ENCODE peak calls at places on chromosome 15, in nine cellular contexts. One of them, this sample, is unnamed.

GRCh38 chr15:45242289-45242688 is 9.7 kb upstream of the SLC28A2 start:
- DNase-seq in NCI-H1694 treated with DMSO at 0.1 percent for 48 hours: no peak
- DNase-seq in activated T-helper 9 cell treated with anti-CD3 and anti-CD28 coated beads, Interleukin-2, amount 50 U/mL, for 16 hours: no peak
- DNase-seq in amniotic epithelial cell: peak; percentile 12
- DNase-seq in NCI-H146: no peak
- DNase-seq in GM20000: no peak
- DNase-seq in glutamatergic neuron: peak; percentile 27
- DNase-seq in mesendoderm: peak; percentile 46
- DNase-seq in mucosa of gallbladder: no peak
- DNase-seq in this sample: no peak

GRCh38 chr15:29143909-29144308 is 125.7 kb downstream of the NSMCE3 start:
- DNase-seq in activated T-helper 9 cell treated with anti-CD3 and anti-CD28 coated beads, Interleukin-2, amount 50 U/mL, for 16 hours: no peak
- DNase-seq in GM20000: no peak
- DNase-seq in NCI-H146: no peak
- DNase-seq in NCI-H1694 treated with DMSO at 0.1 percent for 48 hours: no peak
- DNase-seq in amniotic epithelial cell: peak; percentile 29
- DNase-seq in mesendoderm: no peak
- DNase-seq in glutamatergic neuron: no peak
- DNase-seq in mucosa of gallbladder: no peak
- DNase-seq in this sample: no peak

GRCh38 chr15:40873625-40874561 is at the start of gene RHOV:
- DNase-seq in NCI-H1694 treated with DMSO at 0.1 percent for 48 hours: peak; percentile 51
- DNase-seq in activated T-helper 9 cell treated with anti-CD3 and anti-CD28 coated beads, Interleukin-2, amount 50 U/mL, for 16 hours: peak; percentile 49
- DNase-seq in amniotic epithelial cell: no peak
- DNase-seq in NCI-H146: peak; percentile 85
- DNase-seq in GM20000: peak; percentile 84
- DNase-seq in mucosa of gallbladder: peak; percentile 47
- DNase-seq in glutamatergic neuron: peak; percentile 70
- DNase-seq in mesendoderm: peak; percentile 92
- DNase-seq in this sample: peak; percentile 88

GRCh38 chr15:48936666-48937065 is 27.1 kb downstream of the SHC4 start:
- DNase-seq in NCI-H146: no peak
- DNase-seq in amniotic epithelial cell: peak; percentile 56
- DNase-seq in glutamatergic neuron: no peak
- DNase-seq in mucosa of gallbladder: no peak
- DNase-seq in mesendoderm: no peak
- DNase-seq in activated T-helper 9 cell treated with anti-CD3 and anti-CD28 coated beads, Interleukin-2, amount 50 U/mL, for 16 hours: no peak
- DNase-seq in NCI-H1694 treated with DMSO at 0.1 percent for 48 hours: no peak
- DNase-seq in GM20000: no peak
- DNase-seq in this sample: no peak

GRCh38 chr15:49135893-49136292 is 19.5 kb downstream of the COPS2 start:
- DNase-seq in activated T-helper 9 cell treated with anti-CD3 and anti-CD28 coated beads, Interleukin-2, amount 50 U/mL, for 16 hours: no peak
- DNase-seq in mucosa of gallbladder: no peak
- DNase-seq in NCI-H1694 treated with DMSO at 0.1 percent for 48 hours: no peak
- DNase-seq in glutamatergic neuron: no peak
- DNase-seq in GM20000: no peak
- DNase-seq in mesendoderm: no peak
- DNase-seq in amniotic epithelial cell: peak; percentile 87
- DNase-seq in NCI-H146: no peak
- DNase-seq in this sample: no peak

GRCh38 chr15:33311312-33311971 is 675 bp downstream of the RYR3 start:
- DNase-seq in mucosa of gallbladder: no peak
- DNase-seq in amniotic epithelial cell: no peak
- DNase-seq in GM20000: no peak
- DNase-seq in glutamatergic neuron: peak; percentile 42
- DNase-seq in activated T-helper 9 cell treated with anti-CD3 and anti-CD28 coated beads, Interleukin-2, amount 50 U/mL, for 16 hours: no peak
- DNase-seq in mesendoderm: peak; percentile 46
- DNase-seq in NCI-H1694 treated with DMSO at 0.1 percent for 48 hours: no peak
- DNase-seq in NCI-H146: no peak
- DNase-seq in this sample: no peak

GRCh38 chr15:62989366-62990055 is 53.0 kb upstream of the TPM1 start:
- DNase-seq in activated T-helper 9 cell treated with anti-CD3 and anti-CD28 coated beads, Interleukin-2, amount 50 U/mL, for 16 hours: no peak
- DNase-seq in mesendoderm: no peak
- DNase-seq in GM20000: no peak
- DNase-seq in amniotic epithelial cell: no peak
- DNase-seq in glutamatergic neuron: no peak
- DNase-seq in NCI-H146: no peak
- DNase-seq in mucosa of gallbladder: no peak
- DNase-seq in NCI-H1694 treated with DMSO at 0.1 percent for 48 hours: no peak
- DNase-seq in this sample: no peak

GRCh38 chr15:66253643-66254363 is at the start of gene MEGF11:
- DNase-seq in amniotic epithelial cell: peak; percentile 33
- DNase-seq in mucosa of gallbladder: peak; percentile 11
- DNase-seq in activated T-helper 9 cell treated with anti-CD3 and anti-CD28 coated beads, Interleukin-2, amount 50 U/mL, for 16 hours: no peak
- DNase-seq in NCI-H146: peak; percentile 76
- DNase-seq in glutamatergic neuron: peak; percentile 56
- DNase-seq in GM20000: peak; percentile 60
- DNase-seq in mesendoderm: peak; percentile 81
- DNase-seq in NCI-H1694 treated with DMSO at 0.1 percent for 48 hours: peak; percentile 16
- DNase-seq in this sample: peak; percentile 67

GRCh38 chr15:76861815-76862397 is 43.2 kb downstream of the SCAPER start:
- DNase-seq in NCI-H146: no peak
- DNase-seq in GM20000: no peak
- DNase-seq in amniotic epithelial cell: no peak
- DNase-seq in glutamatergic neuron: no peak
- DNase-seq in mesendoderm: peak; percentile 30
- DNase-seq in activated T-helper 9 cell treated with anti-CD3 and anti-CD28 coated beads, Interleukin-2, amount 50 U/mL, for 16 hours: no peak
- DNase-seq in mucosa of gallbladder: no peak
- DNase-seq in NCI-H1694 treated with DMSO at 0.1 percent for 48 hours: no peak
- DNase-seq in this sample: no peak

GRCh38 chr15:90558182-90558581 is 28.5 kb downstream of the CRTC3 start:
- DNase-seq in NCI-H1694 treated with DMSO at 0.1 percent for 48 hours: no peak
- DNase-seq in mucosa of gallbladder: peak; percentile 54
- DNase-seq in mesendoderm: no peak
- DNase-seq in NCI-H146: no peak
- DNase-seq in glutamatergic neuron: no peak
- DNase-seq in amniotic epithelial cell: peak; percentile 87
- DNase-seq in GM20000: no peak
- DNase-seq in activated T-helper 9 cell treated with anti-CD3 and anti-CD28 coated beads, Interleukin-2, amount 50 U/mL, for 16 hours: no peak
- DNase-seq in this sample: no peak

GRCh38 chr15:57156210-57156887 is 220.0 kb upstream of the CGNL1 start:
- DNase-seq in NCI-H146: no peak
- DNase-seq in amniotic epithelial cell: no peak
- DNase-seq in GM20000: no peak
- DNase-seq in mucosa of gallbladder: no peak
- DNase-seq in NCI-H1694 treated with DMSO at 0.1 percent for 48 hours: peak; percentile 68
- DNase-seq in glutamatergic neuron: no peak
- DNase-seq in activated T-helper 9 cell treated with anti-CD3 and anti-CD28 coated beads, Interleukin-2, amount 50 U/mL, for 16 hours: no peak
- DNase-seq in mesendoderm: no peak
- DNase-seq in this sample: no peak

GRCh38 chr15:84099181-84099580 is 136.4 kb upstream of the GOLGA6L4 start:
- DNase-seq in NCI-H146: peak; percentile 1
- DNase-seq in glutamatergic neuron: no peak
- DNase-seq in activated T-helper 9 cell treated with anti-CD3 and anti-CD28 coated beads, Interleukin-2, amount 50 U/mL, for 16 hours: no peak
- DNase-seq in amniotic epithelial cell: peak; percentile 24
- DNase-seq in mesendoderm: no peak
- DNase-seq in GM20000: peak; percentile 3
- DNase-seq in NCI-H1694 treated with DMSO at 0.1 percent for 48 hours: no peak
- DNase-seq in mucosa of gallbladder: peak; percentile 16
- DNase-seq in this sample: no peak

GRCh38 chr15:87713405-87713995 is 543.0 kb downstream of the NTRK3 start:
- DNase-seq in amniotic epithelial cell: peak; percentile 33
- DNase-seq in activated T-helper 9 cell treated with anti-CD3 and anti-CD28 coated beads, Interleukin-2, amount 50 U/mL, for 16 hours: no peak
- DNase-seq in mesendoderm: no peak
- DNase-seq in NCI-H146: no peak
- DNase-seq in GM20000: no peak
- DNase-seq in NCI-H1694 treated with DMSO at 0.1 percent for 48 hours: no peak
- DNase-seq in mucosa of gallbladder: no peak
- DNase-seq in glutamatergic neuron: no peak
- DNase-seq in this sample: no peak

GRCh38 chr15:57566840-57567239 is 24.9 kb upstream of the MYZAP start:
- DNase-seq in NCI-H146: no peak
- DNase-seq in GM20000: no peak
- DNase-seq in NCI-H1694 treated with DMSO at 0.1 percent for 48 hours: no peak
- DNase-seq in activated T-helper 9 cell treated with anti-CD3 and anti-CD28 coated beads, Interleukin-2, amount 50 U/mL, for 16 hours: no peak
- DNase-seq in mucosa of gallbladder: no peak
- DNase-seq in mesendoderm: no peak
- DNase-seq in glutamatergic neuron: no peak
- DNase-seq in amniotic epithelial cell: no peak
- DNase-seq in this sample: no peak

GRCh38 chr15:29516929-29517328 is 247.3 kb upstream of the NSMCE3 start:
- DNase-seq in NCI-H1694 treated with DMSO at 0.1 percent for 48 hours: no peak
- DNase-seq in GM20000: no peak
- DNase-seq in glutamatergic neuron: no peak
- DNase-seq in NCI-H146: no peak
- DNase-seq in mucosa of gallbladder: no peak
- DNase-seq in mesendoderm: no peak
- DNase-seq in amniotic epithelial cell: no peak
- DNase-seq in activated T-helper 9 cell treated with anti-CD3 and anti-CD28 coated beads, Interleukin-2, amount 50 U/mL, for 16 hours: no peak
- DNase-seq in this sample: no peak

GRCh38 chr15:63089260-63090043 is 32.2 kb upstream of the LACTB start:
- DNase-seq in NCI-H1694 treated with DMSO at 0.1 percent for 48 hours: peak; percentile 49
- DNase-seq in glutamatergic neuron: peak; percentile 58
- DNase-seq in mesendoderm: peak; percentile 87
- DNase-seq in activated T-helper 9 cell treated with anti-CD3 and anti-CD28 coated beads, Interleukin-2, amount 50 U/mL, for 16 hours: no peak
- DNase-seq in GM20000: no peak
- DNase-seq in mucosa of gallbladder: peak; percentile 40
- DNase-seq in NCI-H146: peak; percentile 57
- DNase-seq in amniotic epithelial cell: peak; percentile 98
- DNase-seq in this sample: peak; percentile 87

GRCh38 chr15:66080791-66081475 is 172.6 kb downstream of the MEGF11 start:
- DNase-seq in GM20000: no peak
- DNase-seq in NCI-H146: no peak
- DNase-seq in mesendoderm: peak; percentile 55
- DNase-seq in activated T-helper 9 cell treated with anti-CD3 and anti-CD28 coated beads, Interleukin-2, amount 50 U/mL, for 16 hours: no peak
- DNase-seq in mucosa of gallbladder: peak; percentile 78
- DNase-seq in amniotic epithelial cell: peak; percentile 71
- DNase-seq in glutamatergic neuron: peak; percentile 40
- DNase-seq in NCI-H1694 treated with DMSO at 0.1 percent for 48 hours: peak; percentile 78
- DNase-seq in this sample: peak; percentile 89

GRCh38 chr15:70528270-70528706 is 235.1 kb downstream of the UACA start:
- DNase-seq in GM20000: peak; percentile 79
- DNase-seq in NCI-H1694 treated with DMSO at 0.1 percent for 48 hours: no peak
- DNase-seq in activated T-helper 9 cell treated with anti-CD3 and anti-CD28 coated beads, Interleukin-2, amount 50 U/mL, for 16 hours: peak; percentile 31
- DNase-seq in NCI-H146: no peak
- DNase-seq in glutamatergic neuron: no peak
- DNase-seq in mucosa of gallbladder: peak; percentile 21
- DNase-seq in mesendoderm: peak; percentile 63
- DNase-seq in amniotic epithelial cell: peak; percentile 67
- DNase-seq in this sample: no peak

GRCh38 chr15:34437687-34438086 is at the start of gene GOLGA8A:
- DNase-seq in activated T-helper 9 cell treated with anti-CD3 and anti-CD28 coated beads, Interleukin-2, amount 50 U/mL, for 16 hours: peak; percentile 79
- DNase-seq in mucosa of gallbladder: no peak
- DNase-seq in mesendoderm: peak; percentile 72
- DNase-seq in glutamatergic neuron: peak; percentile 85
- DNase-seq in NCI-H146: peak; percentile 72
- DNase-seq in NCI-H1694 treated with DMSO at 0.1 percent for 48 hours: peak; percentile 54
- DNase-seq in GM20000: peak; percentile 83
- DNase-seq in amniotic epithelial cell: peak; percentile 62
- DNase-seq in this sample: peak; percentile 71

GRCh38 chr15:84387086-84387485 is 151.5 kb downstream of the GOLGA6L4 start:
- DNase-seq in glutamatergic neuron: no peak
- DNase-seq in amniotic epithelial cell: no peak
- DNase-seq in GM20000: no peak
- DNase-seq in mesendoderm: no peak
- DNase-seq in NCI-H146: no peak
- DNase-seq in activated T-helper 9 cell treated with anti-CD3 and anti-CD28 coated beads, Interleukin-2, amount 50 U/mL, for 16 hours: no peak
- DNase-seq in mucosa of gallbladder: no peak
- DNase-seq in NCI-H1694 treated with DMSO at 0.1 percent for 48 hours: no peak
- DNase-seq in this sample: no peak

GRCh38 chr15:79474252-79474651 is 42.1 kb downstream of the MINAR1 start:
- DNase-seq in NCI-H146: no peak
- DNase-seq in mesendoderm: no peak
- DNase-seq in glutamatergic neuron: no peak
- DNase-seq in GM20000: no peak
- DNase-seq in amniotic epithelial cell: peak; percentile 78
- DNase-seq in NCI-H1694 treated with DMSO at 0.1 percent for 48 hours: no peak
- DNase-seq in mucosa of gallbladder: no peak
- DNase-seq in activated T-helper 9 cell treated with anti-CD3 and anti-CD28 coated beads, Interleukin-2, amount 50 U/mL, for 16 hours: no peak
- DNase-seq in this sample: no peak

GRCh38 chr15:75989045-75989444 is 23.2 kb downstream of the NRG4 start:
- DNase-seq in mesendoderm: no peak
- DNase-seq in amniotic epithelial cell: peak; percentile 12
- DNase-seq in mucosa of gallbladder: no peak
- DNase-seq in activated T-helper 9 cell treated with anti-CD3 and anti-CD28 coated beads, Interleukin-2, amount 50 U/mL, for 16 hours: no peak
- DNase-seq in GM20000: no peak
- DNase-seq in glutamatergic neuron: no peak
- DNase-seq in NCI-H146: no peak
- DNase-seq in NCI-H1694 treated with DMSO at 0.1 percent for 48 hours: no peak
- DNase-seq in this sample: no peak

GRCh38 chr15:74725845-74726773 is 781 bp upstream of the CYP1A1 start:
- DNase-seq in NCI-H1694 treated with DMSO at 0.1 percent for 48 hours: no peak
- DNase-seq in GM20000: peak; percentile 81
- DNase-seq in amniotic epithelial cell: no peak
- DNase-seq in NCI-H146: peak; percentile 31
- DNase-seq in activated T-helper 9 cell treated with anti-CD3 and anti-CD28 coated beads, Interleukin-2, amount 50 U/mL, for 16 hours: peak; percentile 47
- DNase-seq in mesendoderm: peak; percentile 34
- DNase-seq in mucosa of gallbladder: peak; percentile 24
- DNase-seq in glutamatergic neuron: peak; percentile 69
- DNase-seq in this sample: no peak

GRCh38 chr15:28886431-28887343 is 913 bp downstream of the APBA2 start:
- DNase-seq in activated T-helper 9 cell treated with anti-CD3 and anti-CD28 coated beads, Interleukin-2, amount 50 U/mL, for 16 hours: no peak
- DNase-seq in mucosa of gallbladder: no peak
- DNase-seq in glutamatergic neuron: no peak
- DNase-seq in mesendoderm: no peak
- DNase-seq in NCI-H146: no peak
- DNase-seq in amniotic epithelial cell: no peak
- DNase-seq in GM20000: no peak
- DNase-seq in NCI-H1694 treated with DMSO at 0.1 percent for 48 hours: no peak
- DNase-seq in this sample: no peak